ENCODE peak calls at places on chromosomes 3 and 15, in four cellular contexts. L is neural crest cell; O is head of caudate nucleus; I is activated CD8-positive, alpha-beta T cell treated with anti-CD3 and anti-CD28 coated beads, Interleukin-2, amount 10 ng/mL, durations not matched to agents 7 days and 5 days. D is an unnamed sample.

GRCh38 chr3:195150194-195151118 is 120.5 kb downstream of the XXYLT1 start:
- DNase-seq in I (peak), O (peak), L (peak), D (peak)

GRCh38 chr3:126971891-126972351 is 11.0 kb upstream of the PLXNA1 start:
- DNase-seq in I (no peak), L (peak), O (no peak), D (no peak)

GRCh38 chr3:187765342-187765741 is 20.1 kb upstream of the BCL6 start:
- DNase-seq in I (no peak), L (no peak), O (no peak), D (no peak)

GRCh38 chr15:61115679-61116078 is 113.4 kb downstream of the RORA start:
- DNase-seq in I (no peak), L (no peak), O (no peak), D (no peak)

GRCh38 chr3:2061360-2061759 is 37.3 kb upstream of the CNTN4 start:
- DNase-seq in O (no peak), L (no peak), I (no peak), D (no peak)

GRCh38 chr3:182414586-182414985 is 378.7 kb upstream of the ATP11B start:
- DNase-seq in I (no peak), O (no peak), L (no peak), D (no peak)

GRCh38 chr3:122942937-122943827 is 84.4 kb downstream of the SEMA5B start:
- DNase-seq in O (peak), L (peak), I (peak), D (no peak)

GRCh38 chr3:109050591-109051167 is 67.3 kb downstream of the MORC1 start:
- DNase-seq in I (peak), L (no peak), O (no peak), D (peak)

GRCh38 chr3:5430701-5431100 is 243.2 kb downstream of the EDEM1 start:
- DNase-seq in I (no peak), O (no peak), L (no peak), D (no peak)

GRCh38 chr15:62457100-62457499 is 292.0 kb upstream of the C2CD4B start:
- DNase-seq in I (no peak), L (no peak), O (no peak), D (no peak)

GRCh38 chr15:91113036-91113435 is 13.0 kb downstream of the SV2B start:
- DNase-seq in L (no peak), O (no peak), I (no peak), D (no peak)

GRCh38 chr3:74328505-74328904 is 286.0 kb downstream of the CNTN3 start:
- DNase-seq in O (no peak), L (no peak), I (no peak), D (no peak)

D was measured in activated CD8-positive, alpha-beta memory T cell treated with anti-CD3 and anti-CD28 coated beads, Interleukin-2, amount 10 ng/mL, durations not matched to agents 7 days and 5 days.